ENCODE peak calls at places on chromosomes 7 and 10, in four cellular contexts. One of them, this sample, is unnamed.

GRCh38 chr10:81179805-81180452 is 642.2 kb downstream of the SH2D4B start:
- DNase-seq in Panc1: no peak
- DNase-seq in HepG2: peak
- DNase-seq in K562: peak
- DNase-seq in this sample: no peak

GRCh38 chr7:151818674-151819519 is 58.0 kb downstream of the PRKAG2 start:
- DNase-seq in Panc1: no peak
- DNase-seq in HepG2: no peak
- DNase-seq in K562: no peak
- DNase-seq in this sample: no peak

GRCh38 chr10:132838346-132838970 is 52.5 kb upstream of the NKX6-2 start:
- DNase-seq in Panc1: no peak
- DNase-seq in HepG2: no peak
- DNase-seq in K562: no peak
- DNase-seq in this sample: no peak

GRCh38 chr7:69577221-69577620 is 21.1 kb upstream of the AUTS2 start:
- DNase-seq in Panc1: no peak
- DNase-seq in HepG2: no peak
- DNase-seq in K562: no peak
- DNase-seq in this sample: no peak

GRCh38 chr10:108612485-108612884 is 1310.8 kb downstream of the XPNPEP1 start:
- DNase-seq in Panc1: no peak
- DNase-seq in HepG2: no peak
- DNase-seq in K562: no peak
- DNase-seq in this sample: no peak

GRCh38 chr7:76089865-76090495 is 42.1 kb downstream of the MDH2 start:
- DNase-seq in Panc1: no peak
- DNase-seq in HepG2: no peak
- DNase-seq in K562: no peak
- DNase-seq in this sample: no peak

GRCh38 chr10:62027841-62028501 is 126.5 kb downstream of the ARID5B start:
- DNase-seq in Panc1: no peak
- DNase-seq in HepG2: no peak
- DNase-seq in K562: no peak
- DNase-seq in this sample: no peak

GRCh38 chr7:77330169-77330882 is 85.8 kb downstream of the GSAP start:
- DNase-seq in Panc1: no peak
- DNase-seq in HepG2: no peak
- DNase-seq in K562: no peak
- DNase-seq in this sample: no peak

GRCh38 chr7:97623333-97623732 is 108.6 kb upstream of the TAC1 start:
- DNase-seq in Panc1: no peak
- DNase-seq in HepG2: no peak
- DNase-seq in K562: no peak
- DNase-seq in this sample: no peak

DNA sequence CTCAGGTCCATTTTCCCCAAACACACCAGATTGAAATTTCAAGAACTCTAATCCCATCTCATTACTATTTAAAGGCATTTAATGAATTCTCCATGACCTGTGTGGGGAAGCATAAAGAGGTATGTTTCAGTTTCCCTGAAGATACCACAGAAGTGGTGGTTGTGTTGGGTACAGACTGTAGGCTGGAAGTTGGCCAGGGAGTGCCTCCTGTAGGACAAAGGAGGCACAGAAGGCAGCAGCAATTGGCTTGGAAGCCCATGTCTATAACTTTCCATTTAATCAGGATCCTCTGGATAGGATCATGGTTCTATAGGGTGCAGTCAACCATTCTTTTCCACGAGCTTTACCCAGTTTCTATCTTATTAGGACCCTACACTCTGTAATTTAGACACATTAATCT is 8.6 kb upstream of the BET1 start:
- DNase-seq in Panc1: no peak
- DNase-seq in HepG2: no peak
- DNase-seq in K562: no peak
- DNase-seq in this sample: no peak
- TF ChIP-seq TCF7L2 in Panc1: no peak
- TF ChIP-seq TCF7L2 in HepG2: no peak
- TF ChIP-seq TCF7L2 in K562: no peak
- TF ChIP-seq TCF7L2 in this sample: no peak

GRCh38 chr10:1602037-1602471 is 135.3 kb downstream of the ADARB2 start:
- DNase-seq in Panc1: no peak
- DNase-seq in HepG2: no peak
- DNase-seq in K562: no peak
- DNase-seq in this sample: no peak

GRCh38 chr10:1600861-1601260 is 136.5 kb downstream of the ADARB2 start:
- DNase-seq in Panc1: no peak
- DNase-seq in HepG2: no peak
- DNase-seq in K562: no peak
- DNase-seq in this sample: no peak

GRCh38 chr10:1604246-1604645 is 133.1 kb downstream of the ADARB2 start:
- DNase-seq in Panc1: no peak
- DNase-seq in HepG2: no peak
- DNase-seq in K562: no peak
- DNase-seq in this sample: no peak

GRCh38 chr10:1603181-1603580 is 134.1 kb downstream of the ADARB2 start:
- DNase-seq in Panc1: no peak
- DNase-seq in HepG2: no peak
- DNase-seq in K562: no peak
- DNase-seq in this sample: no peak

DNA sequence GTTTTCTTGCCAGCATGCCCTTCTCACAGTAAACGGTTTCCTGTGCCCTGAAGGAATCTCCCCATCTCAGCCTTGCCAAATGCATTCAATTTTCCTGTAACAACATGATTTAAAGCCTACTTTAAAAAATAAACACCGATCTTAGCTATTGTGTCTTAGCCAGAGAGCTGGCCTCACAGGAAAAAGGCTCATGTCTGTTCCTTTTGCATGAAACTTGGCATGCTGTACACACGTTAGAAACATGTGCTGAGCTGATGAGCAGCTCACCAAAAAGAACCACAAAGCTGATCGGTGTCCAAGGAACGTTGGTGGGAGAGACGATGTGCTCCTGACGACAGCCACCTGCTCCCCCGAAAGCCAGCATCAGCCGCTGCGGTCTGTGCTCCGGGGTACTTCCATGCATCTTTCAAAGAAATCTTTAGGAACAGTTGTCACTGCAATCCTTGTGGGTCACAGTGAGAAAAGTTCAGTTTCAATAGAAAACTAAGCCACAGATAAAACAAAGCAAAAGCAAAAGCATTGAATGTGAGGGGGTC is 135.9 kb downstream of the ADARB2 start:
- DNase-seq in Panc1: no peak
- DNase-seq in HepG2: no peak
- DNase-seq in K562: no peak
- DNase-seq in this sample: no peak
- TF ChIP-seq TCF7L2 in Panc1: no peak
- TF ChIP-seq TCF7L2 in HepG2: no peak
- TF ChIP-seq TCF7L2 in K562: no peak
- TF ChIP-seq TCF7L2 in this sample: no peak

DNA sequence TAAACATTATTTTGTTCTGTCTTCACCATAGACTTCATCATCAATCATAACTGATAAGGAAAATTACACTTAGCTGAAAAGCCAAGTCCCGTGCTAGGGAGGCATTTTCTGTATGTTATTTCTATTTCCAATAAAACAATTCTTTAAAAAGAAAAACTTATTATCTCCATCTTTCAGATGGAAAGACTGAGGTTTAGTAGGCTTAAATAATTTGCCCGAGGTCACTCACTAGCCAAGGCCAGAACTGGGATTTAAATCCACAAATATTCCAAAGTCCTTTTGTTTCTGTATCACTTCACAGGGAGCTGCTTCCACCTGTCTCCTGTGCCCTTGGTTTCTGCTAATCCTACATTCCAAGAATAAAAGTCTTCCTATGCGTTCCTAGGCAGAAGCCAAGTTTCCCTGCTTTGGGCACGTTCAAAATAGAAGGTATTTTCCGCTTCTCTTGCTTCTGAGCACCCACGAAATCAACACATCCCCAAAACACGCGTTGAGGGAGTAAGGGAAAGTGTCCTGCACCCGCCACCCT is 720 bp downstream of the CPVL start:
- DNase-seq in Panc1: no peak
- DNase-seq in HepG2: no peak
- DNase-seq in K562: no peak
- DNase-seq in this sample: no peak
- TF ChIP-seq TCF7L2 in Panc1: no peak
- TF ChIP-seq TCF7L2 in HepG2: no peak
- TF ChIP-seq TCF7L2 in K562: no peak
- TF ChIP-seq TCF7L2 in this sample: no peak

DNA sequence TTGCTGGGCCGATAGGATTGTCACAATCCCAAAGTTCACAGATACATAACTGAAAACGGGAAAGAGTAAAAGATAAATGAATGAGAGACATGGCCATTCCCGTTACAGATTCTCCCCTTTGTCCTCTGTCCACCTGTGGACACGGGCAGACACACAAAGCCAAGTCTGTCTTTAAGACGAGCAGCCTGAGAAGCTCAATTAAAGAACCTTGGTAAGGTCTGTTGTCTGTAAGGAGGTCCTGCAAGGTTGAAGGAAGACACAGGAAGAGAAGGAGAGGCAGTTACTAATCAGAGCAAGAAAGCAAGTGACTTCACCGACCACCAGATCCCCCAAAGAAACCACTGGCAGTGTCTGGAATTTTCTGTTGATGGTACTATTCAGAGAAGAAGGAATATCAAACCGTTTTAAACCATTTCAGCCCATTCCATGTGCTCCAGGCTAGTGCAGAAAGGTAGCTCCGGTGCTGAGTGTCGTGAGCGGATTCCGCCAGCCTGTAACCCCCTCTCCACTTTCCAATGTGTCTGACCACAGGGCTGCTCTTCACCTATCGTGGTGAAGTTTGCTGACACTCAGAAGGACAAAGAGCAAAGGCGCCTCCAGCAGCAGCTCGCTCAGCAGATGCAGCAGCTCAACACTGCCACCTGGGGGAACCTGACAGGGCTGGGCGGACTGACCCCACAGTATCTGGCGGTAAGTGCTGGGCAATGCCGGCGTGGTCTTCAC is 252.6 kb downstream of the CELF2 start:
- DNase-seq in Panc1: peak
- DNase-seq in HepG2: peak
- DNase-seq in K562: peak
- DNase-seq in this sample: peak
- TF ChIP-seq TCF7L2 in Panc1: no peak
- TF ChIP-seq TCF7L2 in HepG2: no peak
- TF ChIP-seq TCF7L2 in K562: no peak
- TF ChIP-seq TCF7L2 in this sample: no peak

GRCh38 chr7:128115326-128115820 is 84.1 kb upstream of the LRRC4 start:
- DNase-seq in Panc1: no peak
- DNase-seq in HepG2: no peak
- DNase-seq in K562: no peak
- DNase-seq in this sample: no peak
- TF ChIP-seq TCF7L2 in Panc1: no peak
- TF ChIP-seq TCF7L2 in HepG2: no peak
- TF ChIP-seq TCF7L2 in K562: no peak
- TF ChIP-seq TCF7L2 in this sample: no peak

DNA sequence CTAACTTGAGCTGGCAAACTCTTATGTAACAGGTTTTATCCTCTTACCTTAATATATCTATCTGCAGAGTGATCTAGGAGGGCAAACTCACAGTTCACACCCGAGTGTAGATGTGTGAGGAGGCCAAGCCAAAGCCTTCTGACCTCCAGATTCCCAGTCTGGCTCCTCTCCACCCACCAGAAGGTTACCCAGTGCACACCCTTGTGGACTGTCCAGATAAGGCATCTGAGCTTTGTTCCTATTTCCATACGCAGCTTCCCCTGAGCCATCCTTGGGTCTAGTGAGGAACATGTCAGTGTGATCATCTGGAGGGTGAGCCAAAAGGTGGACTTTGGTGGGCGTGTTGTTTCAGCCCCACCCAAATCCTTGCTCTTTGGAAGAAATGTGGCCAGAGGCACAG is 203.0 kb upstream of the MEOX2 start:
- DNase-seq in Panc1: no peak
- DNase-seq in HepG2: no peak
- DNase-seq in K562: peak
- DNase-seq in this sample: peak
- TF ChIP-seq TCF7L2 in Panc1: no peak
- TF ChIP-seq TCF7L2 in HepG2: no peak
- TF ChIP-seq TCF7L2 in K562: no peak
- TF ChIP-seq TCF7L2 in this sample: no peak

GRCh38 chr7:82441916-82442478 is 1.6 kb downstream of the CACNA2D1 start:
- DNase-seq in Panc1: peak
- DNase-seq in HepG2: no peak
- DNase-seq in K562: no peak
- DNase-seq in this sample: no peak
- TF ChIP-seq TCF7L2 in Panc1: no peak
- TF ChIP-seq TCF7L2 in HepG2: no peak
- TF ChIP-seq TCF7L2 in K562: no peak
- TF ChIP-seq TCF7L2 in this sample: no peak

DNA sequence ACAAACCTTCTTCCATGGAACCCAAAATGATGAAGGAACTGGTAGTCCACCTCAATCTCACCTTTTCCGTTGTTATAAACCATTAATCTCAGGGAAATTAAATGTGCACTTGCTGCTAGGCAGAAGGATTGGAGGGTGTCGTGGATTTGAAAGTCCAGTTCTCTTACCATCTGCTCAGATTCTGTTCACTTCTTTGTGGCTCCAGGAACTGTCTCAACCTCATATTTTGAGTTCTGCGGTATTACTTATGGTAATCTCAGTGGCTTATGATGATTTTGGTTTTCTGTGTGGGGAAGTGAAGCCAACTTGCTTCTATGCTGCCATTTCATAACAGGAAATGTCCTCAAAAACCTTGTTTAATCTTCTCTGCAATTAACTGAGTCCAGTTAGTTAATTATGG is 136.4 kb downstream of the CDC14C start:
- DNase-seq in Panc1: no peak
- DNase-seq in HepG2: no peak
- DNase-seq in K562: no peak
- DNase-seq in this sample: no peak
- TF ChIP-seq TCF7L2 in Panc1: no peak
- TF ChIP-seq TCF7L2 in HepG2: no peak
- TF ChIP-seq TCF7L2 in K562: no peak
- TF ChIP-seq TCF7L2 in this sample: no peak

DNA sequence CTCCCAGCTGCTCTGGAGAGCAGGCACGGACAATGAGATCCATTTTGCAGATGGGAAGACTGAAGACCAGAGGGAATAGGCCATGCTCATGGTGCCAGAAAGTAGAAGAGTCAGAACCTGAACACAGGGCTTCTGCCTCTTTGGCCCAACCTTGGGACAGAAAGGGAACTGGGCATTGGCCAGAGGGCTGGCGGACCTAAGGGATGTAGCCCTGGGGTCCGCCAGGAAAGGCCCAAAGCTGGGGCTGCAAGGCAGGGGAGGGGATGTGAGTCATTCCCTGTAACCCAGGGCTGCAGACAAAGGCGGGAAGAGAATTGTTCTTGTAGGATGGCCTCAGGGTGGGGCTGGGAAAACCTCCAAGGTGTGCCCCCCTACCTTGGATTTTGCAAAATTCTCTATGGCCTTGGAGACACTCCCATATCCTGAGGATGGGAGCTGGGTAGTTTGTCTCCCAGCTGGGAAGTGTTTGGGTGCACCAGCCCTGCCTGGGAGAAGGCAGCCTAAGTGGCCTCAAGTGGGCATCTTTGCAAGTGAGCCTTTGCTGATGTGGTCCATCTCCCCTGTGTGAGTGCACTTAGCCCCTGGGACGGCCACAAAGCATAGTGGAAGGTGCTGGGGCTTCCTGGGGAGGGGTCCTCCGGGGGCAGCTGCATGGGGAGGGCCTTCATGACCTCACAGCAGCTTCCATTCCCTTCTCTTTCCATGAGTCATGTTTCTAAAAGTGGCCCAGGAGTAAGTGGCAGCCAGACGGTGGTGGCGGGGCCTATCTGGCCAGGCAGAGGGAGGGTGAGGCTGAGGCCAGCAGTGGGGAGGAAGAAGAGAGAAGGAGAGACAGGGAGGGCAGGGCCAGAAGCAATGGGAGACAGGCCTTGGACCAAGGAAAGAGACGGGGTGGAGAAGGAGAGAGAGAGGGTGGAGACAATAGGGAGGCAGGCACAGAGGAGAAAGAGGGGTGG is 9.2 kb downstream of the AQP1 start:
- DNase-seq in Panc1: no peak
- DNase-seq in HepG2: no peak
- DNase-seq in K562: peak
- DNase-seq in this sample: no peak
- TF ChIP-seq TCF7L2 in Panc1: no peak
- TF ChIP-seq TCF7L2 in HepG2: no peak
- TF ChIP-seq TCF7L2 in K562: no peak
- TF ChIP-seq TCF7L2 in this sample: no peak